ENCODE peak calls at places on chromosomes 7 and 10, in five cellular contexts. U, X, M, S and H are unnamed samples.

GRCh38 chr10:49197171-49197570 is 9.0 kb upstream of the TMEM273 start:
- DNase-seq in U (no peak), X (no peak), M (no peak), S (no peak), H (no peak)

GRCh38 chr10:113504423-113504822 is 48.4 kb upstream of the HABP2 start:
- DNase-seq in U (no peak), X (no peak), M (no peak), S (no peak), H (no peak)

GRCh38 chr10:101839002-101839401 is 4.6 kb downstream of the KCNIP2 start:
- DNase-seq in U (no peak), X (no peak), M (no peak), S (peak), H (no peak)

GRCh38 chr10:109740436-109740835 is 182.9 kb downstream of the XPNPEP1 start:
- DNase-seq in U (no peak), X (no peak), M (no peak), S (no peak), H (no peak)

GRCh38 chr10:88960854-88961253 is 8.3 kb upstream of the ACTA2 start:
- DNase-seq in U (no peak), X (no peak), M (no peak), S (peak), H (no peak)

GRCh38 chr7:40306596-40306995 is 171.8 kb downstream of the SUGCT start:
- DNase-seq in U (no peak), X (no peak), M (no peak), S (peak), H (no peak)

GRCh38 chr10:116263870-116264269 is 9.1 kb downstream of the GFRA1 start:
- DNase-seq in U (no peak), X (no peak), M (no peak), S (no peak), H (no peak)

GRCh38 chr7:39413866-39414668 is 152.1 kb upstream of the YAE1 start:
- DNase-seq in U (peak), X (peak), M (peak), S (peak), H (no peak)

GRCh38 chr7:107813524-107813923 is 10.5 kb upstream of the SLC26A3 start:
- DNase-seq in U (no peak), X (no peak), M (no peak), S (no peak), H (no peak)

GRCh38 chr10:23826399-23826798 is 382.5 kb upstream of the KIAA1217 start:
- DNase-seq in U (peak), X (no peak), M (no peak), S (peak), H (no peak)

GRCh38 chr7:542935-543789 is 23.5 kb upstream of the PDGFA start:
- DNase-seq in U (no peak), X (peak), M (no peak), S (peak), H (no peak)

GRCh38 chr7:155533120-155533826 is 13.1 kb downstream of the CNPY1 start:
- DNase-seq in U (peak), X (no peak), M (no peak), S (no peak), H (no peak)

DNA sequence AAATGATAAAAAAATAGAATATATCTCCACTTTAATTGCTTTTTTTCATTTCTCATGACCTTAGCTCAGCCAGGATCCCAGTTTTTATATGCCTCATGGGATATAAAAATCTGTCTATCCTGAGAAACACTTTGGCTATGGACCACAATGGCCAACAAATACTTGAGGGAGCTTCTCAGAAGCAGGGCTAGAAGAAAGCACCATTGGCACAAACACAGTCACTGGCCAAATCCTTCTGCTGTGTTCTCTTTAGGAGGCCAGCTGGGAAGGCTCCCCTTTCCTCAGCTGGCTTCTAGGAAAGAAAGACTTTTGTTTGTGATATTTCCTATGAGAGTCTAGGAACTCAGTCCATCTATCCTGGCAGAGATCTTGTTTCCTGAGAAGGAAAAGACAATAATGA is 856.2 kb upstream of the GHITM start:
- DNase-seq in U (no peak), X (no peak), M (no peak), S (no peak), H (no peak)
- TF ChIP-seq CTCF in U (no peak), X (no peak), M (no peak), S (no peak), H (no peak)

GRCh38 chr10:97631098-97631497 is 2.2 kb downstream of the MORN4 start:
- DNase-seq in U (no peak), X (no peak), M (no peak), S (no peak), H (no peak)

GRCh38 chr10:97623277-97623676 is 10.0 kb downstream of the MORN4 start:
- DNase-seq in U (no peak), X (no peak), M (no peak), S (no peak), H (no peak)

GRCh38 chr10:97629289-97629688 is 4.0 kb downstream of the MORN4 start:
- DNase-seq in U (no peak), X (no peak), M (no peak), S (no peak), H (no peak)

GRCh38 chr10:97627731-97628130 is 5.6 kb downstream of the MORN4 start:
- DNase-seq in U (no peak), X (no peak), M (no peak), S (no peak), H (no peak)

GRCh38 chr10:97628228-97628627 is 5.1 kb downstream of the MORN4 start:
- DNase-seq in U (no peak), X (no peak), M (no peak), S (no peak), H (no peak)
- TF ChIP-seq CTCF in U (no peak), X (no peak), M (no peak), S (no peak), H (no peak)

GRCh38 chr10:115093286-115093775 is at the start of gene ATRNL1:
- DNase-seq in U (peak), X (no peak), M (no peak), S (peak), H (no peak)

GRCh38 chr10:115092258-115092554 is 959 bp upstream of the ATRNL1 start:
- DNase-seq in U (no peak), X (no peak), M (no peak), S (no peak), H (no peak)

GRCh38 chr10:115094605-115095004 is 1.4 kb downstream of the ATRNL1 start:
- DNase-seq in U (no peak), X (no peak), M (no peak), S (no peak), H (no peak)

GRCh38 chr10:115092555-115093285 is 445 bp upstream of the ATRNL1 start:
- DNase-seq in U (peak), X (no peak), M (peak), S (peak), H (no peak)

DNA sequence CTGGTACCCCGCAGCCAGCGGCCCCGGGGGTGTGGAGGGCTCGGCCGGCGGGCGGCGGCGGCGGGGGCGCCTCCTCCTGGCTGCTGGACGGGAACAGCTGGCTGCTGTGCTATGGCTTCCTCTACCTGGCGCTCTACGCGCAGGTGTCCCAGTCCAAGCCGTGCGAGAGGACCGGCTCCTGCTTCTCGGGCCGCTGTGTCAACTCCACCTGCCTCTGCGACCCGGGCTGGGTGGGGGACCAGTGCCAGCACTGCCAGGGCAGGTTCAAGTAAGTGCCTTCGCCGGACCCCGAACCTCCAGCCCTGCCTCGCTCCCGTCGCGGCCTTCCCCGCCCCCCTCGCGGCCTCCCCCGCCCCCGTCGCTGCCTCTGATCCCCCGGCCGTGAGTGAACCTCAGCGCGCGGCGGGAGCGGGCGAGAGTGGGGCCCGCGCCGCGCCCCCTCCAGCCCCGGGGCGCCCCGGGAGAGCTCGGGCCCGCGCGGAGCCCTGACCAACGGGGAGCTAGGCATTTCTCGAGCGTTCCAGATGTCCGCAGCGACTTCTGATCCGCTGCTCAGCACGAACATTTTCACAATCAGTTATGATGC is 704 bp downstream of the ATRNL1 start:
- DNase-seq in U (peak), X (no peak), M (peak), S (peak), H (no peak)
- TF ChIP-seq CTCF in U (peak), X (no peak), M (no peak), S (no peak), H (no peak)

GRCh38 chr10:8079126-8079525 is 24.6 kb downstream of the GATA3 start:
- DNase-seq in U (no peak), X (no peak), M (no peak), S (no peak), H (no peak)

GRCh38 chr10:8086315-8086714 is 31.8 kb downstream of the GATA3 start:
- DNase-seq in U (peak), X (no peak), M (no peak), S (no peak), H (no peak)

GRCh38 chr10:8088504-8088903 is 34.0 kb downstream of the GATA3 start:
- DNase-seq in U (no peak), X (no peak), M (no peak), S (no peak), H (no peak)

GRCh38 chr10:8084799-8085198 is 30.3 kb downstream of the GATA3 start:
- DNase-seq in U (no peak), X (no peak), M (no peak), S (no peak), H (no peak)
- TF ChIP-seq CTCF in U (no peak), X (no peak), M (no peak), S (no peak), H (no peak)

DNA sequence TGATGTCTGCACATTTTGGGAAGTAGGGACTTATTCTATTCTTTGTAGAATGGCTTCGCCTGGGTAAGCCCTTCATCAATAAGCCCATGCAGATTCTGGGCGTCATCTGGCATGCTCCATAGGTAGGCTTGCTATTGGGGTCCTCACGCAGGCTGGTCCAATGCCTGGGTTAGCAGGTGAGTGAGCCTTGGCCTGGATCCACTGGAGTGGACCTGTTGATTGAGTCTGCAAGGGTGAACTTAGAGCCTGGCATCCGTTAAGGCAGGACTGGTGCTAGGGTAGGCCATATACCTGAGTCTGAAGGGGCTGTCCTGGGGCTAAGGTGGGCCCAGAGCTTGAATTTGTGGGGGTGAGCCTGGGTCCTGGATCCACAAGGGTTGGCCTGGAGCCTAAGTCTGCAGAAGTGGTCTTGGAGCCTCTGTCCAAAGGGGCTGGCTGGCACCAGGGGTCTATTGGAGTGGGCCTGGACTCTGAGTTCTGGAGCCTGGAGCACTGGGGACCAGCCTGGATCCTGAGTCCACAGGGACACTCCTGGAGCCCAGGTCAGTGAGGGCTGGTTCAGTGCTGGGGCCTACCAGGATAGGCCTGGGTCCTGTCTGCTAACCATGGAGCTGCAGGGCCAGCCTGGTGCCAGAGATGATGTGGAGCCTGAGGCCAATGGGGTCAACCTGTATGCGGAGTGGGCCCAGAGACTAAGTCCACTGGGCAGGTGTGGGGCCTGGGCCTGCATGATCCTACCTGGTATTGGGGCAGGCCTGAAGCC is 297.7 kb downstream of the PTPRN2 start:
- DNase-seq in U (no peak), X (peak), M (no peak), S (no peak), H (peak)
- TF ChIP-seq CTCF in U (no peak), X (no peak), M (no peak), S (no peak), H (no peak)